ENCODE peak calls at places on chromosomes 5 and 9, in ten cellular contexts. T is NCI-H510A treated with DMSO at 0.1 percent for 48 hours; C is frontal cortex; N is GM23248; M is activated CD8-positive, alpha-beta memory T cell treated with anti-CD3 and anti-CD28 coated beads for 1 hour; O is activated T-cell treated with anti-CD3 and anti-CD28 coated beads, Interleukin-2, amount 50 U/mL, for 24 hours; Q is neural crest cell; V is left colon; L is uterus; H is CD8-positive, alpha-beta memory T cell. P is an unnamed sample.

GRCh38 chr5:159041754-159042153 is 58.0 kb downstream of the EBF1 start:
- DNase-seq in V (no peak), M (no peak), L (no peak), T (no peak), O (no peak), H (no peak), C (no peak), N (no peak), Q (no peak), P (no peak)

GRCh38 chr9:88388886-88389617 is 808 bp downstream of the SPIN1 start:
- DNase-seq in Q (peak; percentile 63), C (peak; percentile 81), L (peak; percentile 64), O (peak; percentile 71), M (peak; percentile 17), V (peak; percentile 65), T (peak; percentile 62), N (peak; percentile 85), H (peak; percentile 52), P (peak; percentile 64)

GRCh38 chr5:180294913-180295555 is 3.2 kb upstream of the MAPK9 start:
- DNase-seq in M (no peak), T (no peak), O (no peak), C (no peak), Q (no peak), L (no peak), H (no peak), V (no peak), N (no peak), P (no peak)

GRCh38 chr5:133238426-133239205 is 186.8 kb downstream of the HSPA4 start:
- DNase-seq in L (no peak), M (no peak), O (no peak), N (no peak), C (no peak), T (no peak), Q (no peak), V (no peak), H (no peak), P (no peak)

GRCh38 chr9:69771775-69772418 is 12.1 kb upstream of the PTAR1 start:
- DNase-seq in T (no peak), N (peak; percentile 97), C (no peak), M (no peak), Q (no peak), O (no peak), V (no peak), L (no peak), H (no peak), P (no peak)

GRCh38 chr5:126383755-126384154 is 39.5 kb upstream of the GRAMD2B start:
- DNase-seq in T (no peak), C (no peak), H (no peak), Q (no peak), M (no peak), O (no peak), N (peak; percentile 61), L (no peak), V (no peak), P (no peak)

GRCh38 chr9:133160742-133161541 is 2.8 kb downstream of the GBGT1 start:
- DNase-seq in M (no peak), T (peak; percentile 43), Q (peak; percentile 40), N (peak; percentile 84), L (peak; percentile 60), V (peak; percentile 70), O (peak; percentile 52), C (peak; percentile 67), H (peak; percentile 26), P (peak; percentile 82)

GRCh38 chr5:142280066-142281011 is 44.5 kb downstream of the SPRY4 start:
- DNase-seq in Q (peak; percentile 53), C (no peak), L (peak; percentile 35), T (no peak), H (no peak), O (no peak), V (no peak), N (no peak), M (no peak), P (no peak)

GRCh38 chr5:17340816-17341215 is 123.4 kb downstream of the BASP1 start:
- DNase-seq in O (no peak), V (no peak), L (no peak), H (no peak), M (no peak), Q (no peak), C (no peak), N (no peak), T (no peak), P (no peak)

GRCh38 chr5:178236126-178236525 is 3.5 kb upstream of the PHYKPL start:
- DNase-seq in V (no peak), M (no peak), T (no peak), L (no peak), Q (no peak), N (no peak), H (no peak), C (no peak), O (no peak), P (no peak)

GRCh38 chr5:107400328-107400727 is 270.4 kb downstream of the EFNA5 start:
- DNase-seq in H (no peak), Q (no peak), L (no peak), M (no peak), C (no peak), N (no peak), O (no peak), V (no peak), T (no peak), P (no peak)

GRCh38 chr5:41182666-41183065 is 30.7 kb downstream of the C6 start:
- DNase-seq in N (no peak), L (no peak), M (no peak), V (no peak), H (no peak), C (no peak), Q (no peak), O (no peak), T (no peak), P (no peak)

GRCh38 chr9:99531313-99531712 is 290.4 kb upstream of the NR4A3 start:
- DNase-seq in O (no peak), M (no peak), Q (peak; percentile 5), H (no peak), L (no peak), C (no peak), T (no peak), N (no peak), V (no peak), P (no peak)

GRCh38 chr5:168899673-168900072 is 320.5 kb upstream of the PANK3 start:
- DNase-seq in H (no peak), C (no peak), M (no peak), N (no peak), T (no peak), V (no peak), O (no peak), L (no peak), Q (no peak), P (no peak)

GRCh38 chr5:74977475-74977874 is 74.9 kb downstream of the GCNT4 start:
- DNase-seq in T (no peak), L (no peak), Q (no peak), O (no peak), C (no peak), H (no peak), N (no peak), V (no peak), M (no peak), P (no peak)

GRCh38 chr9:2872307-2872940 is 28.5 kb upstream of the PUM3 start:
- DNase-seq in L (no peak), T (no peak), O (no peak), N (peak; percentile 56), C (no peak), H (no peak), M (no peak), V (no peak), Q (no peak), P (peak; percentile 51)

GRCh38 chr5:80231243-80231642 is 24.6 kb downstream of the SERINC5 start:
- DNase-seq in C (no peak), V (no peak), O (no peak), M (no peak), N (peak; percentile 81), T (no peak), H (no peak), L (no peak), Q (no peak), P (no peak)

GRCh38 chr5:172187118-172188032 is 649 bp downstream of the STK10 start:
- DNase-seq in T (peak; percentile 11), Q (peak; percentile 34), O (peak; percentile 79), N (peak; percentile 91), H (peak; percentile 69), V (peak; percentile 76), C (no peak), L (peak; percentile 45), M (no peak), P (peak; percentile 39)

GRCh38 chr5:143376911-143377838 is 26.3 kb downstream of the NR3C1 start:
- DNase-seq in V (no peak), L (no peak), N (peak; percentile 59), Q (no peak), T (no peak), M (no peak), C (no peak), H (no peak), O (no peak), P (no peak)

GRCh38 chr9:72661401-72662135 is 140.2 kb downstream of the TMC1 start:
- DNase-seq in L (no peak), H (no peak), V (no peak), Q (no peak), O (no peak), C (no peak), M (no peak), N (peak; percentile 81), T (no peak), P (no peak)

GRCh38 chr5:126120939-126121338 is 302.3 kb upstream of the GRAMD2B start:
- DNase-seq in O (no peak), T (no peak), M (no peak), V (no peak), Q (no peak), H (no peak), N (no peak), C (no peak), L (no peak), P (no peak)

GRCh38 chr9:121741198-121741918 is 89.9 kb downstream of the DAB2IP start:
- DNase-seq in Q (no peak), M (no peak), O (no peak), N (no peak), V (no peak), L (no peak), C (no peak), T (peak; percentile 20), H (no peak), P (no peak)

GRCh38 chr9:37963936-37964739 is 60.2 kb upstream of the SLC25A51 start:
- DNase-seq in V (peak; percentile 52), O (no peak), L (no peak), N (peak; percentile 85), M (no peak), C (peak; percentile 54), T (peak; percentile 48), Q (peak; percentile 53), H (no peak), P (no peak)

GRCh38 chr5:81212211-81212687 is 20.9 kb upstream of the CKMT2 start:
- DNase-seq in T (no peak), C (no peak), Q (no peak), L (no peak), H (no peak), V (no peak), M (no peak), O (no peak), N (no peak), P (no peak)

GRCh38 chr5:111223790-111224560 is at the start of gene CAMK4:
- DNase-seq in C (peak; percentile 78), L (peak; percentile 70), H (peak; percentile 88), T (peak; percentile 68), Q (peak; percentile 69), N (peak; percentile 77), O (peak; percentile 81), V (peak; percentile 64), M (peak; percentile 73), P (no peak)

GRCh38 chr5:110258460-110258859 is 468.0 kb downstream of the TMEM232 start:
- DNase-seq in M (no peak), V (peak; percentile 4), N (peak; percentile 84), T (no peak), L (no peak), Q (no peak), C (no peak), H (no peak), O (no peak), P (no peak)

GRCh38 chr9:108609227-108609894 is 246.4 kb downstream of the ACTL7B start:
- DNase-seq in L (no peak), Q (no peak), M (no peak), O (no peak), N (peak; percentile 66), H (no peak), C (no peak), T (no peak), V (no peak), P (peak; percentile 16)

GRCh38 chr5:135318924-135319323 is 80.1 kb downstream of the MACROH2A1 start:
- DNase-seq in O (no peak), V (no peak), L (no peak), M (no peak), T (no peak), C (no peak), Q (no peak), N (no peak), H (no peak), P (no peak)

P was measured in T47D.